ENCODE peak calls at places on chromosomes 3 and 15, in six cellular contexts. L, C, X, M, T and H are unnamed samples.

GRCh38 chr15:99452010-99452409 is 113.8 kb upstream of the MEF2A start:
- DNase-seq in C (no peak), L (no peak), T (no peak), X (no peak), M (no peak), H (no peak)

GRCh38 chr3:78665776-78666457 is 1101.9 kb downstream of the ROBO1 start:
- DNase-seq in X (no peak), L (no peak), C (no peak), T (no peak), M (peak), H (no peak)

GRCh38 chr3:12868039-12869024 is 27.0 kb upstream of the RPL32 start:
- DNase-seq in L (peak), M (peak), X (peak), T (peak), C (peak), H (peak)

GRCh38 chr15:29522373-29523276 is 253.0 kb upstream of the NSMCE3 start:
- DNase-seq in C (no peak), X (no peak), L (no peak), M (peak), T (no peak), H (no peak)

GRCh38 chr3:24614353-24614752 is 119.7 kb upstream of the THRB start:
- DNase-seq in L (no peak), C (no peak), T (no peak), M (no peak), X (no peak), H (no peak)

GRCh38 chr15:57861039-57861638 is 154.6 kb downstream of the POLR2M start:
- DNase-seq in M (peak), C (peak), L (peak), X (peak), T (peak), H (peak)

GRCh38 chr15:83039206-83039605 is 27.8 kb upstream of the C15orf40 start:
- DNase-seq in L (no peak), T (no peak), C (no peak), M (no peak), X (no peak), H (no peak)

GRCh38 chr15:78315686-78316085 is 16.3 kb upstream of the SKIC8 start:
- DNase-seq in C (no peak), X (peak), M (peak), T (no peak), L (no peak), H (no peak)